ENCODE peak calls at places on chromosomes 6 and 20, in four cellular contexts. W, U, A and G are unnamed samples.

GRCh38 chr6:149433901-149434300 is 33.8 kb downstream of the SUMO4 start:
- DNase-seq in W (no peak), U (no peak), A (no peak), G (no peak)

GRCh38 chr6:52059821-52060220 is 27.6 kb downstream of the PKHD1 start:
- DNase-seq in W (no peak), U (no peak), A (no peak), G (no peak)

GRCh38 chr6:72651967-72652956 is 30.4 kb downstream of the KCNQ5 start:
- DNase-seq in W (no peak), U (no peak), A (no peak), G (no peak)

GRCh38 chr20:62155428-62156253 is 12.1 kb downstream of the SS18L1 start:
- DNase-seq in W (no peak), U (no peak), A (no peak), G (no peak)

GRCh38 chr6:156809034-156809433 is 31.9 kb downstream of the ARID1B start:
- DNase-seq in W (no peak), U (no peak), A (no peak), G (no peak)

GRCh38 chr6:21665101-21665435 is 71.5 kb downstream of the SOX4 start:
- DNase-seq in W (no peak), U (no peak), A (no peak), G (no peak)

GRCh38 chr20:31845300-31845863 is at the start of gene FOXS1:
- DNase-seq in W (no peak), U (no peak), A (no peak), G (peak; percentile 62)

GRCh38 chr6:122170274-122170673 is 229.2 kb upstream of the HSF2 start:
- DNase-seq in W (no peak), U (no peak), A (no peak), G (no peak)

GRCh38 chr6:4687989-4688947 is 87.9 kb upstream of the CDYL start:
- DNase-seq in W (no peak), U (no peak), A (peak; percentile 42), G (no peak)

GRCh38 chr6:148501178-148501590 is 158.5 kb downstream of the SASH1 start:
- DNase-seq in W (no peak), U (no peak), A (peak; percentile 51), G (no peak)

GRCh38 chr6:246349-246748 is 45.9 kb upstream of the DUSP22 start:
- DNase-seq in W (no peak), U (no peak), A (no peak), G (no peak)

GRCh38 chr20:6037082-6037481 is 16.8 kb downstream of the LRRN4 start:
- DNase-seq in W (no peak), U (no peak), A (no peak), G (no peak)

GRCh38 chr20:42484790-42485365 is 704.8 kb downstream of the PTPRT start:
- DNase-seq in W (no peak), U (no peak), A (no peak), G (no peak)
- H3K27ac ChIP-seq in W (no peak overlapping the region), U (no peak overlapping the region), A (peak overlapping the region; percentile 27), G (no peak overlapping the region)

GRCh38 chr6:128259036-128259734 is 261.2 kb downstream of the PTPRK start:
- DNase-seq in W (no peak), U (no peak), A (no peak), G (no peak)

GRCh38 chr6:128265706-128266105 is 254.7 kb downstream of the PTPRK start:
- DNase-seq in W (no peak), U (no peak), A (no peak), G (no peak)

GRCh38 chr6:128256100-128256499 is 264.3 kb downstream of the PTPRK start:
- DNase-seq in W (no peak), U (no peak), A (peak; percentile 7), G (no peak)

DNA sequence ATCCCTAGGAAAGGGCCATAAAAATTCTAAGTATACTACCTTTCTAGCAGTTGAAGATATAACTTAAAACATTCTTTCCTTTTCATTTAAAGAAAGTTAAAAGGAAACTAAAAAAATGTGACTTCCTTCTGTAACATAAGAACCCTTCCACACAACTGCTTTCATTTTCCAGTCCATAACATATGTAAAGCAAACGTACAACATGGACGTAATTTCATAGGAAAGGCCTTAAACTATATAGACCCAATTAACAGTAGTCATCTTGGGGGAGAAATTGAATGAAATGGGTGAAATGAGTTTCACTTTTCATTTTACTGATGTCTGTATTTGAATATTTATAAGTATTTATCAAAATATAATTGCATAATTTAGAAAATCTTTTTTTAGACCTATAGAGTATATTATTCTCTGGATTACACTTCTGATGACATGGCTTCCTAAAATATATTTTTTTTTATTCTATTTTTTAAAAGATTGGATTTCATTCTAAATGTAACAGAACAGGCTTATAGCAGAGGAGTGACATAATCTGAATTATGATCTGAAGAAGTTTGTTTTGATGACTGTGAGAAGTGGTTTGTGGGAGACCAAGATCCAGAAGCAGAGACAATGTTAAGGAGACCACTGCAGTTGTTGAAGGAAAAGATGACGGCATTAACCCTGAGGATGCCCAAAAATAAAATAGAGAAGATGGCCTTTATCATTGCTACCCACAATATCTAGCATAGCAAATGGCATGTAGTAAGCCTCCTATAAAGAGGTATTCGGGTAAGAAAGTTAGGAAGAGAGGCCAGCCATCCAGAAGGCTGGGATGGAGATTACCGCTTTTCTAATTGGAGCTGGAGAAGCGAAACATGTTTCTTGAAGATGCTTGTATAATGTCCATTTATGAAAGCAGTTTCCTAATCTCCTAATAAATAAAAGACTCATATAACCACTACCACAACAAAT is 260.4 kb downstream of the PTPRK start:
- DNase-seq in W (no peak), U (no peak), A (no peak), G (no peak)
- H3K4me3 ChIP-seq in W (no peak overlapping the region), U (peak overlapping the region; percentile 27), A (no peak overlapping the region), G (no peak overlapping the region)

DNA sequence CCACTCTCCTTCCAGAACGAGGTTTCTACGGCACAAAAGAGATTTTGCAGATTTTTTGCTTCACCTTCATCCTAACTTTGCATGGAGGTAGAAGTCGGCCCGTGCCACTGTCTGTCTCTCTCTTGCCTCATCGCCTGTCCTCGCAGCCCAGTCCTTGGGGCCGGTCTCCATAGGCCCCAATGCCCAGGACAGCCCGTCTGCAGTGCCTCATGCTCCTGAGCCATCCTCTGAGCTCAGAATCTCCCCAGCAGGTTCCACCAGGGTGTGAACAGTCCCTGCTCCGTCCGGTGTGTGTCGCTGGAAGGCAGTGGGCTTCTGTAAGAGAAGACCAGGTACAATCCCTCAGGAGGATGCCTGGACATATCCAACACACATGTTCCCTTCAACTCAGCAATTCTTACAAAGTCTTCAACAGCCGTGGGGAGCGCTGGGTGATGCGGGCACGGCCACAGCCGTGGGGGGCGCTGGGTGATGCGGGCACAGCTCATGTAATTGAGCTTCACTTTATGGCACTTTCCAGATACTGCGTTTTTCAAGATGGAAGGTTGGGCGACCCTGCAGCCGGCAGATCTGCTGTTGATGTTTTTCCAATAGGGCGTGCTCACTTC is 231.9 kb downstream of the DLL1 start:
- DNase-seq in W (peak; percentile 12), U (no peak), A (no peak), G (no peak)
- H3K27ac ChIP-seq in W (no peak overlapping the region), U (no peak overlapping the region), A (no peak overlapping the region), G (no peak overlapping the region)

GRCh38 chr6:36315921-36316320 is 20.8 kb downstream of the BNIP5 start:
- DNase-seq in W (no peak), U (no peak), A (no peak), G (no peak)

GRCh38 chr6:36314221-36315014 is 22.3 kb downstream of the BNIP5 start:
- DNase-seq in W (no peak), U (no peak), A (peak; percentile 73), G (no peak)

GRCh38 chr6:36312854-36313627 is 23.6 kb downstream of the BNIP5 start:
- DNase-seq in W (no peak), U (no peak), A (no peak), G (no peak)

GRCh38 chr6:36309900-36310299 is 26.8 kb downstream of the BNIP5 start:
- DNase-seq in W (no peak), U (no peak), A (no peak), G (no peak)

DNA sequence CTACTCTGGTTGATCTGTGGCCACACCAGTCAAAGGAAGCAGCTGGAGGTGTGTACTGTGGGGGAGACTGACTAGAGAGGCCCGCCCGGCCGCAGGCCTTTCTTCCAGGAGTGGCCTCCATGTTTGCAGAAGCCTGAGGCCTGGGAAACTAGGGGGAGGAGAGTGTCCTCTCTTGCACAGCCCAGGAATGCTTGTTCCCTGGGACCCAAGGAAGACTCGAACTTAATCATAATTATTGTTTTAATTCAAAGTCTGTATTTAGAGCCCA is 23.1 kb downstream of the BNIP5 start:
- DNase-seq in W (no peak), U (no peak), A (no peak), G (no peak)
- H3K4me3 ChIP-seq in W (no peak overlapping the region), U (no peak overlapping the region), A (no peak overlapping the region), G (no peak overlapping the region)

GRCh38 chr6:118584906-118585305 is 36.8 kb downstream of the PLN start:
- DNase-seq in W (no peak), U (no peak), A (no peak), G (no peak)

GRCh38 chr6:118591897-118592296 is 43.8 kb downstream of the PLN start:
- DNase-seq in W (no peak), U (no peak), A (no peak), G (no peak)

GRCh38 chr6:118588626-118589025 is 40.5 kb downstream of the PLN start:
- DNase-seq in W (no peak), U (no peak), A (no peak), G (no peak)

GRCh38 chr6:118589186-118589585 is 41.1 kb downstream of the PLN start:
- DNase-seq in W (no peak), U (no peak), A (no peak), G (no peak)

GRCh38 chr6:118586741-118587485 is 38.8 kb downstream of the PLN start:
- DNase-seq in W (no peak), U (no peak), A (no peak), G (no peak)
- H3K27ac ChIP-seq in W (no peak overlapping the region), U (no peak overlapping the region), A (no peak overlapping the region), G (no peak overlapping the region)

GRCh38 chr6:125701354-125701668 is 48.1 kb upstream of the HEY2 start:
- DNase-seq in W (no peak), U (no peak), A (no peak), G (no peak)

GRCh38 chr6:125699591-125699990 is 49.8 kb upstream of the HEY2 start:
- DNase-seq in W (no peak), U (no peak), A (no peak), G (no peak)

DNA sequence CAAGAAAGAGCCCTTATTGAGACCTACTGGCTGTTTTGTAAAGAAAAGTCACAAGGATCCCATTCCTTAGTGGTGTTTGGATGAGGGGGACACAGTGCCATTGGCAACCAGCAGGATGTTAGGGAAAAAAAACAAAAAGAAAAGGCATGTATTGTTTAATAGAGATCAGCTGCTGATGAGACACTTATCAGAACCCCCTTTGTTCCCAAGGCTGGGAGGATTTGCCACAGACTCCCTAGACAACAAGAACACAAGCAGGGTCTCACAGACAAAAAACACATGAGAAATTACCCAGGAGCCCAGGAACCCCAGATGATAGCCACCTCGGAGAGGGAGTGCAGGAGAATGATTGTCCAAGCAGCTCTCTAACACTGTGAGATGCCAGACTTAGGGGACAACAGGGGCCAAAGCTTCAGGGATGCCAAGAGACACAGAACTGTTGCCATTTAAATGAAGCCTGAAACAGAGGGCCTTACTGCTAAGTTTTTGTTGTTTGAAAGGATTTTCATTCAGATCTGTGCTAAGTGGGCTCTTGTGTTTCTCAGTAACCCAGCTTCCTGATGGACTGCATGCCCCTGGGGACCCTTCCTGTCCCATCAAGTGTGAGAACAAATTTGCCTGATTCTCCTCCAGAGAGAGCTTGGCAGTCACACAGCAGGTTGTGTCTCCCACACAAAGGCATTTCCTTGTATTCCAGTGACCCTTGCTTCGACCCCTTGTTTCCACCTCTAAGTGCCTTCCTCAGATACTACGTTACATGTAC is 48.7 kb upstream of the HEY2 start:
- DNase-seq in W (peak; percentile 41), U (no peak), A (no peak), G (no peak)
- H3K4me3 ChIP-seq in W (peak overlapping the region; percentile 29), U (no peak overlapping the region), A (no peak overlapping the region), G (no peak overlapping the region)